ENCODE peak calls at places on chromosome 4, in four cellular contexts. One of them, this sample, is unnamed.

GRCh38 chr4:11397146-11397545 is 31.5 kb downstream of the HS3ST1 start:
- DNase-seq in H1: no peak
- DNase-seq in IMR-90: no peak
- DNase-seq in mesendoderm: peak
- DNase-seq in this sample: no peak

GRCh38 chr4:174450051-174450450 is 72.2 kb downstream of the HPGD start:
- DNase-seq in H1: no peak
- DNase-seq in IMR-90: no peak
- DNase-seq in mesendoderm: no peak
- DNase-seq in this sample: no peak

GRCh38 chr4:139278450-139278849 is 1.6 kb downstream of the MGARP start:
- DNase-seq in mesendoderm: no peak
- DNase-seq in IMR-90: peak
- DNase-seq in H1: no peak
- DNase-seq in this sample: no peak

GRCh38 chr4:169384741-169385140 is 114.0 kb upstream of the SH3RF1 start:
- DNase-seq in IMR-90: no peak
- DNase-seq in mesendoderm: no peak
- DNase-seq in H1: no peak
- DNase-seq in this sample: no peak

GRCh38 chr4:4524364-4524763 is 17.5 kb downstream of the STX18 start:
- DNase-seq in IMR-90: peak
- DNase-seq in H1: no peak
- DNase-seq in mesendoderm: peak
- DNase-seq in this sample: peak

GRCh38 chr4:120918092-120918491 is 4.4 kb downstream of the PRDM5 start:
- DNase-seq in IMR-90: no peak
- DNase-seq in H1: no peak
- DNase-seq in mesendoderm: peak
- DNase-seq in this sample: no peak

GRCh38 chr4:76277667-76278066 is 26.1 kb downstream of the FAM47E start:
- DNase-seq in IMR-90: no peak
- DNase-seq in mesendoderm: no peak
- DNase-seq in H1: no peak
- DNase-seq in this sample: no peak

GRCh38 chr4:16032871-16033505 is 50.8 kb downstream of the PROM1 start:
- DNase-seq in H1: no peak
- DNase-seq in mesendoderm: peak
- DNase-seq in IMR-90: peak
- DNase-seq in this sample: peak

GRCh38 chr4:53484911-53485459 is 106.3 kb downstream of the LNX1 start:
- DNase-seq in IMR-90: no peak
- DNase-seq in mesendoderm: no peak
- DNase-seq in H1: no peak
- DNase-seq in this sample: no peak
- H3K56ac ChIP-seq in IMR-90: no peak
- H3K56ac ChIP-seq in mesendoderm: no peak
- H3K56ac ChIP-seq in H1: no peak
- H3K56ac ChIP-seq in this sample: no peak

DNA sequence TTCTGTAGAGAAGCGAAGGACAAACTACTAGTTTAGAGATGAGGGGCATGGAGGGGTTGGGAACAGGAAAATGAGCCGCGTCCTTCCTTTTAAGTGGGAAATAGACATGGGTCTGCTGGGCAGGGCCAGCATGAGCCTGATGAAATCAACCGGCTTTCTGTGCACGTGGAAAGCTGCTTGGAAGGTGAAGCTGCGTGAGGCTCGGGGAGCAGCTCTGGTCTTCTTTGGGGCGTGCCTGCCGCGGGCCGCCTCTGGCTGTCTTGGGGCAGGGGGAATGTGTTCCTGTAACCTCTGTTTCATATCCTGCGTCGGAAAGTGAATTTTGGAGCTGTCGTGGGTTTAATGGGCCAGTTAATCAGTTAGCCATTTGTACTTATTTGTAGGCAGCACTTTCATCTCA is 70.7 kb upstream of the HGFAC start:
- DNase-seq in H1: no peak
- DNase-seq in mesendoderm: peak
- DNase-seq in IMR-90: no peak
- DNase-seq in this sample: no peak
- H3K9ac ChIP-seq in H1: no peak
- H3K9ac ChIP-seq in mesendoderm: no peak
- H3K9ac ChIP-seq in IMR-90: no peak
- H3K9ac ChIP-seq in this sample: no peak

GRCh38 chr4:65242156-65242846 is 428.0 kb downstream of the EPHA5 start:
- DNase-seq in mesendoderm: no peak
- DNase-seq in H1: no peak
- DNase-seq in IMR-90: no peak
- DNase-seq in this sample: no peak
- H3K56ac ChIP-seq in mesendoderm: no peak
- H3K56ac ChIP-seq in H1: no peak
- H3K56ac ChIP-seq in IMR-90: no peak
- H3K56ac ChIP-seq in this sample: no peak

GRCh38 chr4:1685604-1686150 is 1.6 kb upstream of the FAM53A start:
- DNase-seq in IMR-90: no peak
- DNase-seq in mesendoderm: no peak
- DNase-seq in H1: no peak
- DNase-seq in this sample: no peak

GRCh38 chr4:1682860-1683259 is 1.3 kb downstream of the FAM53A start:
- DNase-seq in H1: no peak
- DNase-seq in IMR-90: no peak
- DNase-seq in mesendoderm: no peak
- DNase-seq in this sample: no peak

GRCh38 chr4:1684756-1685603 is 867 bp upstream of the FAM53A start:
- DNase-seq in H1: no peak
- DNase-seq in IMR-90: no peak
- DNase-seq in mesendoderm: no peak
- DNase-seq in this sample: no peak

GRCh38 chr4:1683903-1684755 is at the start of gene FAM53A:
- DNase-seq in IMR-90: peak
- DNase-seq in mesendoderm: peak
- DNase-seq in H1: peak
- DNase-seq in this sample: peak

DNA sequence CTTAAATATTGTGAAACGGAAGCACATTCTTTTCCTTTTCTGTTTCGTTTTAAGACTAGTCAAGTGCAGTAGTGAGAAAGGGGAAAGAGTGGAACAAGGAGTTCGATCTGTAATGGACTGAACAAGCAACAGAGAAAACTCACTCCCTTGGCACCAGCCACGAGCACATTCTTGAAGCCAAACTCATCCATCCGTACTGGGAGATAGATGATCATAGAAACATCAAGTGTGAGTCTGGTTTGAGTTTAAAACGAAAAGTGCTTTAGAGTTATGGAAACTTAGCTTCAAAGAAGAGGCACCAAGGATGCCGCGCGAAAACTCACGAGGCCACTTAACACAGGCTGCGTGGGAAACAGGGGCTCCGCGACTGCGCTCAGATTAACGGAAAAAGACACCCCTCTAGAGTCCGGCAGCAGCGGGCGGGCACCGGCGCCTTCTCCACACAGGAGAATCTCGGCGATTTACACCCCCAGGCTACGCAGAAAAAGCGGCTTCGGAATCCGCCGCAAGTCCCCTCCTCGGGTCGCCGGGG is 676 bp downstream of the FAM53A start:
- DNase-seq in H1: no peak
- DNase-seq in IMR-90: peak
- DNase-seq in mesendoderm: peak
- DNase-seq in this sample: peak
- H3K9ac ChIP-seq in H1: no peak
- H3K9ac ChIP-seq in IMR-90: peak
- H3K9ac ChIP-seq in mesendoderm: peak
- H3K9ac ChIP-seq in this sample: no peak

DNA sequence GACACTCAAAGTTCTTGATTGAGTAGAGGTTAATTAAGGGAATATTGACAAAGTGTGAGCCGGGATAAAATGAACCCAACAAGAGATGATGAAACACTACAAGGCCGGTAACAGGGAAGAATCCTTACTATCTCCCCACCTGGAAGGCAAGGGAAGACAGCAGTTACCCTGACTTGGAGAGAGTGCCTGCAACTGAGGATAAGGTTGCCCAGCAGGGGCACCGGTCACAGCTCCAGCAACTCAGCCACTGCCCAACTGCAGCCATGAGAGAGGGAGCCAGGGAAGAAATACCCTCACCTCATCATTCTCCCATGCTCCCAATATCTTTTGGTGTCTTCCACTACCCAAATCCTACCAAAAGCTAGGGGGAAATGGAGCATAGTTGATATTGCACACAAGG is 212.7 kb downstream of the KCTD8 start:
- DNase-seq in H1: no peak
- DNase-seq in mesendoderm: peak
- DNase-seq in IMR-90: no peak
- DNase-seq in this sample: peak
- H3K56ac ChIP-seq in H1: no peak
- H3K56ac ChIP-seq in mesendoderm: no peak
- H3K56ac ChIP-seq in IMR-90: no peak
- H3K56ac ChIP-seq in this sample: no peak

GRCh38 chr4:104829761-104830160 is 316.9 kb upstream of the TET2 start:
- DNase-seq in mesendoderm: peak
- DNase-seq in H1: no peak
- DNase-seq in IMR-90: no peak
- DNase-seq in this sample: no peak
- H3K9ac ChIP-seq in mesendoderm: no peak
- H3K9ac ChIP-seq in H1: no peak
- H3K9ac ChIP-seq in IMR-90: no peak
- H3K9ac ChIP-seq in this sample: no peak

DNA sequence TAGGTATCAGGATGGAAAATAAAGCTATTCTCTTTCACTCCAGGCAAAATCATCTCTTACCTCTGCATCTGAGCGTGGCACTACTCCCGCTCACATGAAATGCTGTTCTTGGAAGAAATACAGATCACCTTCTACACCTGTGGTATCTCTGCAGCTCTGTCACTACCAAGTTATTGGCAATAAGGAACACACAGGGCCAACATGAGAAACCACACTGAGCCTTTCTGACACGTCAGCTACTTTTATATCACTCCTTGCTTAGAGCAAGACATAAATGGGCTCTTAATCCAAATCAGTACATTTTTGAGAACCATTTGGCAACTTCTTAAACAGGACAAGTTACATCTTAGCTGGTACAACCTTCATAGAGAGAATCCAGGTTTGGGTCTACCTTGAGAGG is 101.8 kb upstream of the GUCY1A1 start:
- DNase-seq in IMR-90: no peak
- DNase-seq in mesendoderm: no peak
- DNase-seq in H1: no peak
- DNase-seq in this sample: no peak
- H3K56ac ChIP-seq in IMR-90: no peak
- H3K56ac ChIP-seq in mesendoderm: no peak
- H3K56ac ChIP-seq in H1: no peak
- H3K56ac ChIP-seq in this sample: no peak

DNA sequence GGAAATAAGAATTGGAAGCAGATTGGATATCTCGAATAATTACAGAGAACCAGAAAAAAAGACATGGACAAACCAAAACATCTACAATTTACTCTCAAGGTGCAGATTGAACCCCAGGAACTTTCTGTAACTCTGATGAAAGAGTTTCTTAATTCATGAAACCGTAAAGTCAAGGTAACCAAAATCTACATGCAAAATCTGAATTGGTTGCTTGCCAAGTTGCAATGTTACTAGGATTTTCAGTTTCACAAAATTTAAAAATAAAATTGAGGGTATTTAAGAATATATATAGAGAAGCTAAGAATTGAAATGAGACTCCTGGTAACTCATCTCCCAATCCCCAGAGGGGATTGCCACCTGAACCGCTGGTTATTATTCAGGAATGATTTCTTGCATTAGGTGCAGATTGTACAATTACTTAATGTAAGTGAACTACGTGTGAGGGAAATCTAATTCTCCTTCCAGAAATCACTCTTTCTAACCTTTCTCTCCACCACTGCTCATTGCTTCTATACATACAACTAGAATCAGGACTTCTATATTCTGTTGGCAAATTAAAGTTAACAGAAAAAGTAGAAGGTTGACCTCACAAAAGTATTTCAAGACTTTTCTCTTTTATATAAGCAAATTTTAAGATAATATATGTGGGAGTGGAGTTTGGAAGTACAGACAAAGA is 221.5 kb upstream of the NDST4 start:
- DNase-seq in H1: no peak
- DNase-seq in IMR-90: no peak
- DNase-seq in mesendoderm: no peak
- DNase-seq in this sample: no peak
- H3K9ac ChIP-seq in H1: no peak
- H3K9ac ChIP-seq in IMR-90: no peak
- H3K9ac ChIP-seq in mesendoderm: no peak
- H3K9ac ChIP-seq in this sample: no peak

This sample was measured in H9.